ENCODE peak calls at places on chromosomes 13 and 19, in five cellular contexts. One of them, this sample, is unnamed.

GRCh38 chr19:51138549-51138979 is 3.5 kb upstream of the SIGLEC7 start:
- DNase-seq in fibroblast of the aortic adventitia: no peak
- DNase-seq in neural progenitor cell: no peak
- DNase-seq in heart right ventricle: peak
- DNase-seq in suprapubic skin: no peak
- DNase-seq in this sample: no peak

GRCh38 chr19:18610556-18611326 is 1.9 kb upstream of the TMEM59L start:
- DNase-seq in fibroblast of the aortic adventitia: no peak
- DNase-seq in neural progenitor cell: peak
- DNase-seq in heart right ventricle: no peak
- DNase-seq in suprapubic skin: no peak
- DNase-seq in this sample: no peak

GRCh38 chr19:32324631-32325215 is 20.7 kb upstream of the ZNF507 start:
- DNase-seq in fibroblast of the aortic adventitia: peak
- DNase-seq in neural progenitor cell: no peak
- DNase-seq in heart right ventricle: no peak
- DNase-seq in suprapubic skin: no peak
- DNase-seq in this sample: no peak

GRCh38 chr19:2239173-2239572 is 2.5 kb downstream of the SF3A2 start:
- DNase-seq in fibroblast of the aortic adventitia: no peak
- DNase-seq in neural progenitor cell: no peak
- DNase-seq in heart right ventricle: no peak
- DNase-seq in suprapubic skin: no peak
- DNase-seq in this sample: no peak

GRCh38 chr19:11505504-11506100 is at the start of gene ZNF653:
- DNase-seq in fibroblast of the aortic adventitia: peak
- DNase-seq in neural progenitor cell: peak
- DNase-seq in heart right ventricle: peak
- DNase-seq in suprapubic skin: peak
- DNase-seq in this sample: peak

GRCh38 chr19:54136864-54137113 is 773 bp upstream of the CNOT3 start:
- DNase-seq in fibroblast of the aortic adventitia: no peak
- DNase-seq in neural progenitor cell: no peak
- DNase-seq in heart right ventricle: no peak
- DNase-seq in suprapubic skin: no peak
- DNase-seq in this sample: no peak

GRCh38 chr13:63972328-63972727 is 2556.7 kb upstream of the PCDH20 start:
- DNase-seq in fibroblast of the aortic adventitia: no peak
- DNase-seq in neural progenitor cell: no peak
- DNase-seq in heart right ventricle: no peak
- DNase-seq in suprapubic skin: no peak
- DNase-seq in this sample: no peak

GRCh38 chr13:29589234-29589633 is 6.3 kb downstream of the SLC7A1 start:
- DNase-seq in fibroblast of the aortic adventitia: no peak
- DNase-seq in neural progenitor cell: peak
- DNase-seq in heart right ventricle: no peak
- DNase-seq in suprapubic skin: no peak
- DNase-seq in this sample: no peak

GRCh38 chr13:53513199-53513598 is 484.6 kb downstream of the OLFM4 start:
- DNase-seq in fibroblast of the aortic adventitia: no peak
- DNase-seq in neural progenitor cell: no peak
- DNase-seq in heart right ventricle: no peak
- DNase-seq in suprapubic skin: no peak
- DNase-seq in this sample: no peak

GRCh38 chr19:10544753-10545251 is 1.1 kb downstream of the ATG4D start:
- DNase-seq in fibroblast of the aortic adventitia: no peak
- DNase-seq in neural progenitor cell: peak
- DNase-seq in heart right ventricle: no peak
- DNase-seq in suprapubic skin: no peak
- DNase-seq in this sample: no peak

GRCh38 chr13:99960663-99961440 is 10.7 kb downstream of the ZIC5 start:
- DNase-seq in fibroblast of the aortic adventitia: no peak
- DNase-seq in neural progenitor cell: peak
- DNase-seq in heart right ventricle: no peak
- DNase-seq in suprapubic skin: no peak
- DNase-seq in this sample: no peak

GRCh38 chr13:104936304-104936703 is 1599.2 kb downstream of the EFNB2 start:
- DNase-seq in fibroblast of the aortic adventitia: no peak
- DNase-seq in neural progenitor cell: no peak
- DNase-seq in heart right ventricle: no peak
- DNase-seq in suprapubic skin: no peak
- DNase-seq in this sample: no peak

GRCh38 chr19:49690656-49691242 is at the start of gene CPT1C:
- DNase-seq in fibroblast of the aortic adventitia: peak
- DNase-seq in neural progenitor cell: peak
- DNase-seq in heart right ventricle: peak
- DNase-seq in suprapubic skin: peak
- DNase-seq in this sample: peak

GRCh38 chr19:21109116-21109515 is 27.1 kb downstream of the ZNF714 start:
- DNase-seq in fibroblast of the aortic adventitia: peak
- DNase-seq in neural progenitor cell: no peak
- DNase-seq in heart right ventricle: no peak
- DNase-seq in suprapubic skin: no peak
- DNase-seq in this sample: no peak

GRCh38 chr13:96925466-96925865 is 68.8 kb downstream of the OXGR1 start:
- DNase-seq in fibroblast of the aortic adventitia: no peak
- DNase-seq in neural progenitor cell: no peak
- DNase-seq in heart right ventricle: no peak
- DNase-seq in suprapubic skin: no peak
- DNase-seq in this sample: no peak

GRCh38 chr13:99991806-99992242 is 10.2 kb downstream of the ZIC2 start:
- DNase-seq in fibroblast of the aortic adventitia: no peak
- DNase-seq in neural progenitor cell: peak
- DNase-seq in heart right ventricle: no peak
- DNase-seq in suprapubic skin: no peak
- DNase-seq in this sample: peak

DNA sequence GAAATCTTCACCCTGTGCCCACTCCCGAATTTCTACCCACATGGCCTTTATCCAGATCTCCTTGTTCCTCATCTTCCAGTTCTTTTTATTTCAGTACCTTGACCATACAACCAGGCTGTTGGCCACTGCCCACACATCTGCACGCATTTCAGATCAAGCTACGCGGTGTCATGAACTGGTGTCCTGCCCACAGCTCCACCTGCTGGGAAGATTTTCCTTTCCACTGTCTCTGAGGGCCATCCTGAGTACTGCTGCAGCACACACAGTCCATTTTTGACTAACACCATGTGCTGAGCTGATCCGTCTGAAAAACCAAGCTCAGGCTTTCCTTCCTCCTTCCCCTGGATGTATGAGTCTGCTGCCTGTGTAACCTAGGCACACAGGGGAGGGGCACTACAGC is 71.8 kb downstream of the WASF3 start:
- DNase-seq in fibroblast of the aortic adventitia: no peak
- DNase-seq in neural progenitor cell: no peak
- DNase-seq in heart right ventricle: no peak
- DNase-seq in suprapubic skin: no peak
- DNase-seq in this sample: no peak
- TF ChIP-seq CTCF in fibroblast of the aortic adventitia: no peak
- TF ChIP-seq CTCF in neural progenitor cell: peak
- TF ChIP-seq CTCF in heart right ventricle: no peak
- TF ChIP-seq CTCF in suprapubic skin: no peak
- TF ChIP-seq CTCF in this sample: no peak

DNA sequence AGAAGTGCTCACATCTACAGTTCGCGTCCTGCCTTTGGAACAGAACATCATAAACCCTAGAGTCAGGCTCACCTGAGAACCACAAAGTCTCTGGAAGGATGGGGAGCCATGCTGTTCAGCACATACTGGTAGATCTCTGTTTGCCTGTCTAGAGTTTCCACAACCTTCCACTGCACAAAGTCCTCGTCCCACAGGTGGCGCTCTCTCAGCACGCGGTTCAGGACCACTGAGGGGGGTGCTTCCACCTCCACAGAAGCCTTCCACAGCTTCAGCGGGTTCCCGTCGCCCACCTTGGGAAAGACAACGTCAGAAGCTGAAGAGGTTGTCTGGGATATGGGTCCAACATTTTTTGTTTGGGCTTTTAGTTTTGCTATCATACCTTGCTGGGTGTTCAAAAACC is 93.6 kb downstream of the KL start:
- DNase-seq in fibroblast of the aortic adventitia: no peak
- DNase-seq in neural progenitor cell: peak
- DNase-seq in heart right ventricle: no peak
- DNase-seq in suprapubic skin: no peak
- DNase-seq in this sample: peak
- TF ChIP-seq CTCF in fibroblast of the aortic adventitia: no peak
- TF ChIP-seq CTCF in neural progenitor cell: peak
- TF ChIP-seq CTCF in heart right ventricle: no peak
- TF ChIP-seq CTCF in suprapubic skin: no peak
- TF ChIP-seq CTCF in this sample: no peak

GRCh38 chr19:1064661-1065605 is 2.0 kb upstream of the ARHGAP45 start:
- DNase-seq in fibroblast of the aortic adventitia: peak
- DNase-seq in neural progenitor cell: peak
- DNase-seq in heart right ventricle: no peak
- DNase-seq in suprapubic skin: no peak
- DNase-seq in this sample: peak
- TF ChIP-seq CTCF in fibroblast of the aortic adventitia: peak
- TF ChIP-seq CTCF in neural progenitor cell: peak
- TF ChIP-seq CTCF in heart right ventricle: peak
- TF ChIP-seq CTCF in suprapubic skin: peak
- TF ChIP-seq CTCF in this sample: peak

GRCh38 chr13:107678075-107678689 is 537.2 kb downstream of the LIG4 start:
- DNase-seq in fibroblast of the aortic adventitia: no peak
- DNase-seq in neural progenitor cell: peak
- DNase-seq in heart right ventricle: no peak
- DNase-seq in suprapubic skin: no peak
- DNase-seq in this sample: peak
- TF ChIP-seq CTCF in fibroblast of the aortic adventitia: no peak
- TF ChIP-seq CTCF in neural progenitor cell: peak
- TF ChIP-seq CTCF in heart right ventricle: no peak
- TF ChIP-seq CTCF in suprapubic skin: no peak
- TF ChIP-seq CTCF in this sample: no peak

GRCh38 chr13:61414686-61415664 is 674 bp downstream of the PCDH20 start:
- DNase-seq in fibroblast of the aortic adventitia: no peak
- DNase-seq in neural progenitor cell: peak
- DNase-seq in heart right ventricle: no peak
- DNase-seq in suprapubic skin: no peak
- DNase-seq in this sample: peak

GRCh38 chr13:61414136-61414535 is 1.5 kb downstream of the PCDH20 start:
- DNase-seq in fibroblast of the aortic adventitia: no peak
- DNase-seq in neural progenitor cell: peak
- DNase-seq in heart right ventricle: no peak
- DNase-seq in suprapubic skin: no peak
- DNase-seq in this sample: no peak

GRCh38 chr13:61413572-61413971 is 2.1 kb downstream of the PCDH20 start:
- DNase-seq in fibroblast of the aortic adventitia: no peak
- DNase-seq in neural progenitor cell: peak
- DNase-seq in heart right ventricle: no peak
- DNase-seq in suprapubic skin: no peak
- DNase-seq in this sample: peak

GRCh38 chr13:61410266-61410665 is 5.4 kb downstream of the PCDH20 start:
- DNase-seq in fibroblast of the aortic adventitia: no peak
- DNase-seq in neural progenitor cell: no peak
- DNase-seq in heart right ventricle: no peak
- DNase-seq in suprapubic skin: no peak
- DNase-seq in this sample: no peak

GRCh38 chr13:61410669-61411297 is 4.9 kb downstream of the PCDH20 start:
- DNase-seq in fibroblast of the aortic adventitia: peak
- DNase-seq in neural progenitor cell: peak
- DNase-seq in heart right ventricle: no peak
- DNase-seq in suprapubic skin: no peak
- DNase-seq in this sample: no peak
- TF ChIP-seq CTCF in fibroblast of the aortic adventitia: peak
- TF ChIP-seq CTCF in neural progenitor cell: peak
- TF ChIP-seq CTCF in heart right ventricle: peak
- TF ChIP-seq CTCF in suprapubic skin: peak
- TF ChIP-seq CTCF in this sample: peak

GRCh38 chr19:4866595-4867424 is 657 bp downstream of the PLIN3 start:
- DNase-seq in fibroblast of the aortic adventitia: peak
- DNase-seq in neural progenitor cell: peak
- DNase-seq in heart right ventricle: peak
- DNase-seq in suprapubic skin: peak
- DNase-seq in this sample: peak

GRCh38 chr19:4859697-4860096 is 7.8 kb downstream of the PLIN3 start:
- DNase-seq in fibroblast of the aortic adventitia: no peak
- DNase-seq in neural progenitor cell: no peak
- DNase-seq in heart right ventricle: no peak
- DNase-seq in suprapubic skin: no peak
- DNase-seq in this sample: no peak

GRCh38 chr19:4861147-4861546 is 6.3 kb downstream of the PLIN3 start:
- DNase-seq in fibroblast of the aortic adventitia: no peak
- DNase-seq in neural progenitor cell: no peak
- DNase-seq in heart right ventricle: no peak
- DNase-seq in suprapubic skin: no peak
- DNase-seq in this sample: no peak
- TF ChIP-seq CTCF in fibroblast of the aortic adventitia: no peak
- TF ChIP-seq CTCF in neural progenitor cell: no peak
- TF ChIP-seq CTCF in heart right ventricle: no peak
- TF ChIP-seq CTCF in suprapubic skin: no peak
- TF ChIP-seq CTCF in this sample: no peak

DNA sequence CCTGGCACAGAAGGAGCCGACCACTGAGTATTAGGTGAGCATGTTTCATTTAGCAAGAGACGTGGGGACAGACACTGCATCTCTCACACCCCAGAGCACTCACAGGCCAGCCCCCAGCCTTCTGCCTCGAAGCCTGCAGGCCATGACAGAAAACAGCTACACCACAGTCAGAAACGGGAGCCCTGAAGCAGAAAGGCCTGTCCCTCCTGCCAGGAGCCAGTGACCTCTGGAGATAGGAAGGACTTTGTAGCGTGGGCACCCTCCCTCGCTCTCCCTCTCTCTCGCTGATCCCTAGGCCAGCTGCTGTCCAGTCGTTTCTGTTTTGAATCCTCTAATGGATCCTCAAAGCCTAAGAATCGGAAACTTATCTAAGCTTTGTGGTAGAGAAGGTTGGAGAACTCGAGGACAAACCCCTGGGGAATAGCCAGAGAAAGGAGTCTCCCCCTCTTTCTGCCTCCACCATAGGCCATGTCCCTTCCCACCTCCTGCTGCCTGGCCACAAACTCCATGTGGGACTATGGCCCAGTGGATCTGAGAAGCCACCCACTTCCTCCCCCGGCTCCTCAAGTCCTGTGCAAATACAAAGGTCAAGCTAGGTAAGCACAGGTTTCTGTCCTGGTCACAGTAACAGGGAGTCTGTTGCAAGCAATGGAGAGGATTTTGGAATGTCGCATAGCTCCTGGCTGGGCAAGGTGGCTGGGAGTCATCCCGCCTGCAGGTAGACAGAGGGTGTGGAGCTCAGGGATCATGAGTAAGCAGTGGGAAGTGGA is 95.1 kb downstream of the NUFIP1 start:
- DNase-seq in fibroblast of the aortic adventitia: no peak
- DNase-seq in neural progenitor cell: no peak
- DNase-seq in heart right ventricle: no peak
- DNase-seq in suprapubic skin: no peak
- DNase-seq in this sample: no peak
- TF ChIP-seq CTCF in fibroblast of the aortic adventitia: no peak
- TF ChIP-seq CTCF in neural progenitor cell: no peak
- TF ChIP-seq CTCF in heart right ventricle: no peak
- TF ChIP-seq CTCF in suprapubic skin: no peak
- TF ChIP-seq CTCF in this sample: no peak

This sample was measured in glutamatergic neuron.